ENCODE peak calls at places on chromosomes 2 and 18, in five cellular contexts. W is frontal cortex; D is kidney tubule cell; I is dermis blood vessel endothelial cell; B is effector CD8-positive, alpha-beta T cell. O is an unnamed sample.

GRCh38 chr2:63058742-63059433 is 8.3 kb downstream of the OTX1 start:
- DNase-seq in W (no peak), D (no peak), I (peak), B (no peak), O (no peak)

GRCh38 chr2:144770616-144771230 is 250.8 kb upstream of the ZEB2 start:
- DNase-seq in W (no peak), D (no peak), I (no peak), B (no peak), O (no peak)

GRCh38 chr2:207265849-207266248 is 100.1 kb upstream of the KLF7 start:
- DNase-seq in W (no peak), D (no peak), I (peak), B (no peak), O (no peak)

GRCh38 chr2:85175369-85176299 is 42.4 kb downstream of the TCF7L1 start:
- DNase-seq in W (no peak), D (no peak), I (peak), B (no peak), O (no peak)

GRCh38 chr2:201071305-201072200 is at the start of the genes HYCC2 and NDUFB3:
- DNase-seq in W (peak), D (peak), I (peak), B (peak), O (peak)

GRCh38 chr2:216315817-216316603 is 56.3 kb downstream of the MARCHF4 start:
- DNase-seq in W (no peak), D (peak), I (peak), B (no peak), O (no peak)

GRCh38 chr2:177551989-177552413 is 159.4 kb downstream of the AGPS start:
- DNase-seq in W (no peak), D (peak), I (peak), B (no peak), O (peak)

GRCh38 chr18:59323931-59324622 is 5.6 kb upstream of the CPLX4 start:
- DNase-seq in W (no peak), D (peak), I (no peak), B (no peak), O (no peak)

GRCh38 chr2:196244966-196245365 is 73.6 kb upstream of the STK17B start:
- DNase-seq in W (no peak), D (no peak), I (no peak), B (no peak), O (no peak)

GRCh38 chr2:115160523-115161521 is 718.4 kb downstream of the DPP10 start:
- DNase-seq in W (no peak), D (peak), I (no peak), B (no peak), O (no peak)

GRCh38 chr18:59961086-59961485 is 61.3 kb downstream of the PMAIP1 start:
- DNase-seq in W (no peak), D (no peak), I (no peak), B (no peak), O (no peak)

O was measured in CD8-positive, alpha-beta memory T cell.